ENCODE peak calls at places on chromosomes 12 and 14, in six cellular contexts. Z is choroid plexus epithelial cell; T is activated B cell treated with CpG ODN at 0.5 μM for 24 hours; K is activated naive CD4-positive, alpha-beta T cell treated with Interleukin-2 at 50 U/mL for 16 hours; U is mucosa of descending colon; G is right lobe of liver. H is an unnamed sample.
A peak's percentile ranks its signal among the peaks of the same experiment; 100 is the strongest.

GRCh38 chr14:68739701-68740100 is 53.2 kb downstream of the ZFP36L1 start:
- DNase-seq in Z (no peak), T (no peak), K (no peak), U (no peak), G (no peak), H (no peak)

GRCh38 chr14:70057519-70058136 is 131.1 kb downstream of the SLC8A3 start:
- DNase-seq in Z (no peak), T (no peak), K (no peak), U (no peak), G (peak; percentile 55), H (no peak)

GRCh38 chr12:45415393-45415817 is 199.5 kb downstream of the ANO6 start:
- DNase-seq in Z (peak; percentile 98), T (peak; percentile 15), K (peak; percentile 25), U (no peak), G (peak; percentile 55), H (peak; percentile 19)

GRCh38 chr14:35347323-35348043 is 55.3 kb downstream of the PSMA6 start:
- DNase-seq in Z (no peak), T (no peak), K (no peak), U (peak; percentile 58), G (peak; percentile 72), H (no peak)

GRCh38 chr14:80764496-80764895 is 177.0 kb downstream of the CEP128 start:
- DNase-seq in Z (peak; percentile 37), T (no peak), K (no peak), U (no peak), G (no peak), H (no peak)

GRCh38 chr14:61512026-61512425 is 183.3 kb upstream of the HIF1A start:
- DNase-seq in Z (peak; percentile 68), T (no peak), K (no peak), U (no peak), G (no peak), H (no peak)

GRCh38 chr12:75738486-75738885 is 227.1 kb upstream of the KRR1 start:
- DNase-seq in Z (peak; percentile 31), T (no peak), K (peak; percentile 51), U (no peak), G (no peak), H (no peak)

GRCh38 chr14:88551094-88551870 is 3.5 kb downstream of the PTPN21 start:
- DNase-seq in Z (peak; percentile 91), T (peak; percentile 38), K (peak; percentile 59), U (peak; percentile 89), G (peak; percentile 86), H (peak; percentile 93)

GRCh38 chr12:100211698-100212097 is 11.1 kb downstream of the ACTR6 start:
- DNase-seq in Z (no peak), T (no peak), K (no peak), U (no peak), G (no peak), H (no peak)

GRCh38 chr12:32083489-32083888 is 23.2 kb upstream of the BICD1 start:
- DNase-seq in Z (peak; percentile 74), T (no peak), K (no peak), U (no peak), G (no peak), H (no peak)

GRCh38 chr12:2641761-2642160 is 153.0 kb upstream of the FKBP4 start:
- DNase-seq in Z (no peak), T (no peak), K (no peak), U (no peak), G (no peak), H (no peak)

GRCh38 chr12:106783515-106783914 is 9.0 kb downstream of the RIC8B start:
- DNase-seq in Z (no peak), T (no peak), K (no peak), U (no peak), G (no peak), H (no peak)

GRCh38 chr14:71049435-71050147 is 142.3 kb downstream of the PCNX1 start:
- DNase-seq in Z (peak; percentile 56), T (no peak), K (no peak), U (no peak), G (no peak), H (no peak)

GRCh38 chr12:46267618-46268348 is 1.1 kb downstream of the SLC38A1 start:
- DNase-seq in Z (peak; percentile 34), T (no peak), K (peak; percentile 49), U (peak; percentile 61), G (no peak), H (peak; percentile 60)

GRCh38 chr14:77103954-77104353 is 5.9 kb downstream of the CIPC start:
- DNase-seq in Z (no peak), T (no peak), K (no peak), U (no peak), G (peak; percentile 62), H (no peak)

GRCh38 chr12:71476513-71476912 is 36.9 kb downstream of the LGR5 start:
- DNase-seq in Z (peak; percentile 34), T (no peak), K (no peak), U (no peak), G (no peak), H (no peak)

GRCh38 chr14:78798757-78799156 is 628.6 kb downstream of the NRXN3 start:
- DNase-seq in Z (no peak), T (no peak), K (no peak), U (no peak), G (no peak), H (no peak)

GRCh38 chr12:107264667-107265066 is 171.3 kb upstream of the CRY1 start:
- DNase-seq in Z (peak; percentile 10), T (no peak), K (no peak), U (no peak), G (no peak), H (no peak)